ENCODE peak calls at places on chromosomes 12 and 14, in seven cellular contexts. One of them, this sample, is unnamed.

GRCh38 chr12:46110220-46110700 is 119.9 kb upstream of the SCAF11 start:
- DNase-seq in fibroblast of pulmonary artery: no peak
- DNase-seq in kidney epithelial cell: no peak
- DNase-seq in HepG2: no peak
- DNase-seq in MM.1S: no peak
- DNase-seq in PC-3: no peak
- DNase-seq in fibroblast of mammary gland: no peak
- DNase-seq in this sample: no peak

GRCh38 chr12:91741932-91742331 is 403.7 kb downstream of the BTG1 start:
- DNase-seq in kidney epithelial cell: no peak
- DNase-seq in PC-3: no peak
- DNase-seq in HepG2: no peak
- DNase-seq in fibroblast of mammary gland: no peak
- DNase-seq in fibroblast of pulmonary artery: no peak
- DNase-seq in MM.1S: no peak
- DNase-seq in this sample: no peak

GRCh38 chr12:93922583-93923006 is 225.8 kb upstream of the PLXNC1 start:
- DNase-seq in fibroblast of pulmonary artery: no peak
- DNase-seq in fibroblast of mammary gland: no peak
- DNase-seq in PC-3: no peak
- DNase-seq in kidney epithelial cell: no peak
- DNase-seq in MM.1S: no peak
- DNase-seq in HepG2: no peak
- DNase-seq in this sample: no peak

GRCh38 chr12:124004233-124004875 is 31.3 kb downstream of the ZNF664 start:
- DNase-seq in HepG2: no peak
- DNase-seq in fibroblast of mammary gland: no peak
- DNase-seq in MM.1S: no peak
- DNase-seq in PC-3: no peak
- DNase-seq in kidney epithelial cell: no peak
- DNase-seq in fibroblast of pulmonary artery: no peak
- DNase-seq in this sample: no peak

GRCh38 chr14:74921053-74921620 is 1.9 kb downstream of the RPS6KL1 start:
- DNase-seq in kidney epithelial cell: no peak
- DNase-seq in HepG2: no peak
- DNase-seq in PC-3: no peak
- DNase-seq in fibroblast of mammary gland: no peak
- DNase-seq in MM.1S: no peak
- DNase-seq in fibroblast of pulmonary artery: no peak
- DNase-seq in this sample: no peak

GRCh38 chr14:50082784-50083466 is 33.4 kb downstream of the VCPKMT start:
- DNase-seq in fibroblast of mammary gland: peak; percentile 51
- DNase-seq in fibroblast of pulmonary artery: no peak
- DNase-seq in kidney epithelial cell: no peak
- DNase-seq in PC-3: no peak
- DNase-seq in MM.1S: peak; percentile 82
- DNase-seq in HepG2: no peak
- DNase-seq in this sample: no peak

GRCh38 chr14:97177016-97177415 is 379.8 kb downstream of the VRK1 start:
- DNase-seq in PC-3: peak; percentile 81
- DNase-seq in fibroblast of pulmonary artery: no peak
- DNase-seq in HepG2: peak; percentile 18
- DNase-seq in MM.1S: peak; percentile 36
- DNase-seq in kidney epithelial cell: no peak
- DNase-seq in fibroblast of mammary gland: peak; percentile 16
- DNase-seq in this sample: peak; percentile 9

GRCh38 chr14:100105357-100106169 is 40.3 kb downstream of the EVL start:
- DNase-seq in kidney epithelial cell: no peak
- DNase-seq in PC-3: no peak
- DNase-seq in fibroblast of mammary gland: no peak
- DNase-seq in fibroblast of pulmonary artery: no peak
- DNase-seq in HepG2: no peak
- DNase-seq in MM.1S: no peak
- DNase-seq in this sample: no peak

GRCh38 chr12:34033628-34034296 is 11.5 kb downstream of the ALG10 start:
- DNase-seq in PC-3: peak; percentile 59
- DNase-seq in fibroblast of pulmonary artery: peak; percentile 53
- DNase-seq in kidney epithelial cell: no peak
- DNase-seq in fibroblast of mammary gland: peak; percentile 45
- DNase-seq in MM.1S: peak; percentile 46
- DNase-seq in HepG2: peak; percentile 12
- DNase-seq in this sample: peak; percentile 27

GRCh38 chr14:71139058-71139946 is 232.0 kb downstream of the PCNX1 start:
- DNase-seq in PC-3: peak; percentile 80
- DNase-seq in HepG2: peak; percentile 31
- DNase-seq in fibroblast of mammary gland: peak; percentile 59
- DNase-seq in kidney epithelial cell: no peak
- DNase-seq in fibroblast of pulmonary artery: peak; percentile 73
- DNase-seq in MM.1S: peak; percentile 31
- DNase-seq in this sample: peak; percentile 53

GRCh38 chr12:30953946-30954766 is 27.6 kb downstream of the TSPAN11 start:
- DNase-seq in MM.1S: no peak
- DNase-seq in HepG2: peak; percentile 2
- DNase-seq in kidney epithelial cell: no peak
- DNase-seq in PC-3: peak; percentile 4
- DNase-seq in fibroblast of pulmonary artery: no peak
- DNase-seq in fibroblast of mammary gland: no peak
- DNase-seq in this sample: no peak

GRCh38 chr12:110281549-110282342 is 699 bp downstream of the ATP2A2 start:
- DNase-seq in HepG2: no peak
- DNase-seq in kidney epithelial cell: no peak
- DNase-seq in fibroblast of pulmonary artery: peak; percentile 49
- DNase-seq in fibroblast of mammary gland: peak; percentile 65
- DNase-seq in MM.1S: peak; percentile 50
- DNase-seq in PC-3: peak; percentile 58
- DNase-seq in this sample: peak; percentile 74

DNA sequence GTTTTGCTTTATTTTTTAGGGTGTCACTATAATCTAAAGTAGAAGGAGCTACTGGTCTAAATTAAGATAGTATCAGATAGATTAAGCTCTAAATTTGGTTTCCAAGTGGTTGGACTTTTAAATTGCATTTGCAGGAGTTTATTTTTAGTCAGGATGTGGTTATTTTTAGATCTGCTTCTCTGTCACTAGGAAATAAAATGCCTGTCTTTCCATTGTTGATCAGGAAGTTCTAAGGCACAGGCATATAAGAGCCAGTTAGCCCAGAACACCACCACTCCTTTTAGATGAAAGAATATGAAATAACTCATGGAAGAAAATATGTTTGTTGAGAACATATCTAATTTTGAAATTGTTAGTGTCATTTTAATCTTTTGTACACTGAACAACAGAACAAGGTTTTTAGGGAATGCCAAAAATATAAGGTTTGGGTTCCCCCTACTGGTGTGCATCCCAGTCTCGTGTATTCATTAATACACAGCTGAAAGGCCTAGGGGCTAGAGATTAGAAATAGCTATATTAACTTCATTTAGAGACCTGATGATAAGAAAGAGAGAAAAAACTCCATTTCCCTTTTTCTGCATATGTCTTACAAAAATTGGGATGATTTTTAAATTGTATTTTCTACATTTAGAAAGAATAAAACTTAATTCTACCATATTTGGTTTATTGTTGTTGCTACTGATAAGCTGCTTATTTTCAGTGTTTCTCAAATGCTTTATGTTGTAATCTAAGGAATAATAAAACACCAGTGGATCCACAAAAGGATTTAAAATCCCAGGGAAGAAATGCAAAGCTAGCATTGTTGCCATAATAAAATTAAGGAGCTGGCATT is 67.2 kb downstream of the RIC8B start:
- DNase-seq in PC-3: peak; percentile 71
- DNase-seq in kidney epithelial cell: no peak
- DNase-seq in fibroblast of mammary gland: peak; percentile 61
- DNase-seq in HepG2: peak; percentile 30
- DNase-seq in fibroblast of pulmonary artery: peak; percentile 72
- DNase-seq in MM.1S: peak; percentile 42
- DNase-seq in this sample: peak; percentile 46
- H3K4me3 ChIP-seq in PC-3: no peak overlapping the region
- H3K4me3 ChIP-seq in kidney epithelial cell: no peak overlapping the region
- H3K4me3 ChIP-seq in fibroblast of mammary gland: no peak overlapping the region
- H3K4me3 ChIP-seq in HepG2: no peak overlapping the region
- H3K4me3 ChIP-seq in fibroblast of pulmonary artery: no peak overlapping the region
- H3K4me3 ChIP-seq in MM.1S: no peak overlapping the region
- H3K4me3 ChIP-seq in this sample: no peak overlapping the region

GRCh38 chr12:116532986-116533342 is 26.2 kb upstream of the MAP1LC3B2 start:
- DNase-seq in fibroblast of pulmonary artery: no peak
- DNase-seq in MM.1S: no peak
- DNase-seq in HepG2: no peak
- DNase-seq in fibroblast of mammary gland: peak; percentile 15
- DNase-seq in kidney epithelial cell: no peak
- DNase-seq in PC-3: no peak
- DNase-seq in this sample: no peak

GRCh38 chr12:116529686-116530085 is 29.5 kb upstream of the MAP1LC3B2 start:
- DNase-seq in HepG2: no peak
- DNase-seq in PC-3: no peak
- DNase-seq in kidney epithelial cell: no peak
- DNase-seq in MM.1S: no peak
- DNase-seq in fibroblast of mammary gland: peak; percentile 35
- DNase-seq in fibroblast of pulmonary artery: no peak
- DNase-seq in this sample: peak; percentile 65

GRCh38 chr12:116534341-116535121 is 24.6 kb upstream of the MAP1LC3B2 start:
- DNase-seq in fibroblast of mammary gland: peak; percentile 23
- DNase-seq in fibroblast of pulmonary artery: no peak
- DNase-seq in MM.1S: no peak
- DNase-seq in PC-3: peak; percentile 38
- DNase-seq in kidney epithelial cell: no peak
- DNase-seq in HepG2: no peak
- DNase-seq in this sample: no peak

GRCh38 chr12:116533343-116534248 is 25.6 kb upstream of the MAP1LC3B2 start:
- DNase-seq in MM.1S: peak; percentile 57
- DNase-seq in fibroblast of pulmonary artery: peak; percentile 74
- DNase-seq in HepG2: no peak
- DNase-seq in fibroblast of mammary gland: peak; percentile 80
- DNase-seq in PC-3: peak; percentile 81
- DNase-seq in kidney epithelial cell: no peak
- DNase-seq in this sample: peak; percentile 74

GRCh38 chr12:116532428-116532827 is 26.8 kb upstream of the MAP1LC3B2 start:
- DNase-seq in kidney epithelial cell: no peak
- DNase-seq in HepG2: no peak
- DNase-seq in PC-3: no peak
- DNase-seq in fibroblast of mammary gland: no peak
- DNase-seq in fibroblast of pulmonary artery: no peak
- DNase-seq in MM.1S: no peak
- DNase-seq in this sample: no peak
- TF ChIP-seq CTCF in kidney epithelial cell: no peak
- TF ChIP-seq CTCF in HepG2: no peak
- TF ChIP-seq CTCF in PC-3: no peak
- TF ChIP-seq CTCF in fibroblast of mammary gland: no peak
- TF ChIP-seq CTCF in fibroblast of pulmonary artery: no peak
- TF ChIP-seq CTCF in MM.1S: no peak
- TF ChIP-seq CTCF in this sample: no peak

GRCh38 chr12:70919161-70919560 is 1.4 kb downstream of the PTPRR start:
- DNase-seq in fibroblast of mammary gland: no peak
- DNase-seq in HepG2: no peak
- DNase-seq in kidney epithelial cell: no peak
- DNase-seq in PC-3: no peak
- DNase-seq in fibroblast of pulmonary artery: no peak
- DNase-seq in MM.1S: no peak
- DNase-seq in this sample: no peak

GRCh38 chr12:70918321-70918720 is 2.2 kb downstream of the PTPRR start:
- DNase-seq in fibroblast of pulmonary artery: no peak
- DNase-seq in fibroblast of mammary gland: no peak
- DNase-seq in HepG2: no peak
- DNase-seq in MM.1S: no peak
- DNase-seq in PC-3: no peak
- DNase-seq in kidney epithelial cell: no peak
- DNase-seq in this sample: no peak

GRCh38 chr12:70920891-70921290 is 353 bp upstream of the PTPRR start:
- DNase-seq in MM.1S: no peak
- DNase-seq in kidney epithelial cell: no peak
- DNase-seq in fibroblast of mammary gland: no peak
- DNase-seq in HepG2: no peak
- DNase-seq in fibroblast of pulmonary artery: no peak
- DNase-seq in PC-3: no peak
- DNase-seq in this sample: no peak

GRCh38 chr12:70919597-70920035 is 922 bp downstream of the PTPRR start:
- DNase-seq in fibroblast of mammary gland: peak; percentile 28
- DNase-seq in MM.1S: no peak
- DNase-seq in kidney epithelial cell: no peak
- DNase-seq in HepG2: no peak
- DNase-seq in fibroblast of pulmonary artery: peak; percentile 34
- DNase-seq in PC-3: no peak
- DNase-seq in this sample: peak; percentile 3

GRCh38 chr12:70920251-70920851 is at the start of gene PTPRR:
- DNase-seq in fibroblast of mammary gland: no peak
- DNase-seq in PC-3: no peak
- DNase-seq in HepG2: no peak
- DNase-seq in fibroblast of pulmonary artery: no peak
- DNase-seq in kidney epithelial cell: no peak
- DNase-seq in MM.1S: no peak
- DNase-seq in this sample: no peak
- H3K4me3 ChIP-seq in fibroblast of mammary gland: no peak within 1 kb of the TSS
- H3K4me3 ChIP-seq in PC-3: no peak within 1 kb of the TSS
- H3K4me3 ChIP-seq in HepG2: no peak within 1 kb of the TSS
- H3K4me3 ChIP-seq in fibroblast of pulmonary artery: no peak within 1 kb of the TSS
- H3K4me3 ChIP-seq in kidney epithelial cell: no peak within 1 kb of the TSS
- H3K4me3 ChIP-seq in MM.1S: no peak within 1 kb of the TSS
- H3K4me3 ChIP-seq in this sample: no peak within 1 kb of the TSS

DNA sequence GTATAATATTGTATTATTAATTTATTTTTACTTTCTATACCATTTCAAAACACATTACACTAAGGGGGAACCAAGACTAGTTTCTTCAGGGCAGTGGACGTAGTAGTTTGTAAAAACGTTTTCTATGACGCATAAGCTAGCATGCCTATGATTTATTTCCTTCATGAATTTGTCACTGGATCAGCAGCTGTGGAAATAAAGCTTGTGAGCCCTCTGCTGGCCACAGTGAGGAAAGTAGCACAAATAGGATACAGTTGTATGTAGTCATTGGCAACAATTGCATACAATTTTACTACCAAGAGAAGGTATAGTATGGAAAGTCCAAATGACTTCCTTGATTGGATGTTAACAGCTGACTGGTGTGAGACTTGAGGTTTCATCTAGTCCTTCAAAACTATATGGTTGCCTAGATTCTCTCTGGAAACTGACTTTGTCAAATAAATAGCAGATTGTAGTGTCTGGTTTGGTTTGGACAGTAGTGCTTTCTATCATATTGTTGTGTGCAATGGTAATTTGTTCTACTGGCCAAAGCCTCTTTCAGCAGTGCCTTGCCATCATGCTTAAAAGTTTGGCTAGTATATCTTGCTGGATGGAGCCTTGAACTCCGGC is 24.3 kb upstream of the PLEKHD1 start:
- DNase-seq in fibroblast of pulmonary artery: peak; percentile 94
- DNase-seq in MM.1S: peak; percentile 33
- DNase-seq in kidney epithelial cell: peak; percentile 48
- DNase-seq in fibroblast of mammary gland: peak; percentile 94
- DNase-seq in HepG2: peak; percentile 73
- DNase-seq in PC-3: peak; percentile 91
- DNase-seq in this sample: peak; percentile 85
- TF ChIP-seq CTCF in fibroblast of pulmonary artery: peak; percentile 90
- TF ChIP-seq CTCF in MM.1S: peak; percentile 57
- TF ChIP-seq CTCF in kidney epithelial cell: peak; percentile 77
- TF ChIP-seq CTCF in fibroblast of mammary gland: peak; percentile 85
- TF ChIP-seq CTCF in HepG2: peak; percentile 79
- TF ChIP-seq CTCF in PC-3: peak; percentile 94
- TF ChIP-seq CTCF in this sample: peak; percentile 88

GRCh38 chr12:95810411-95810810 is 19.8 kb upstream of the NTN4 start:
- DNase-seq in fibroblast of pulmonary artery: no peak
- DNase-seq in HepG2: no peak
- DNase-seq in MM.1S: no peak
- DNase-seq in PC-3: peak; percentile 33
- DNase-seq in kidney epithelial cell: no peak
- DNase-seq in fibroblast of mammary gland: no peak
- DNase-seq in this sample: no peak
- H3K4me3 ChIP-seq in fibroblast of pulmonary artery: no peak overlapping the region
- H3K4me3 ChIP-seq in HepG2: no peak overlapping the region
- H3K4me3 ChIP-seq in MM.1S: no peak overlapping the region
- H3K4me3 ChIP-seq in PC-3: no peak overlapping the region
- H3K4me3 ChIP-seq in kidney epithelial cell: no peak overlapping the region
- H3K4me3 ChIP-seq in fibroblast of mammary gland: no peak overlapping the region
- H3K4me3 ChIP-seq in this sample: no peak overlapping the region

GRCh38 chr14:73231874-73232851 is 5.1 kb upstream of the PAPLN start:
- DNase-seq in fibroblast of mammary gland: no peak
- DNase-seq in kidney epithelial cell: no peak
- DNase-seq in PC-3: peak; percentile 27
- DNase-seq in HepG2: peak; percentile 69
- DNase-seq in MM.1S: no peak
- DNase-seq in fibroblast of pulmonary artery: no peak
- DNase-seq in this sample: no peak
- TF ChIP-seq CTCF in fibroblast of mammary gland: peak; percentile 16
- TF ChIP-seq CTCF in kidney epithelial cell: peak; percentile 40
- TF ChIP-seq CTCF in PC-3: peak; percentile 68
- TF ChIP-seq CTCF in HepG2: peak; percentile 93
- TF ChIP-seq CTCF in MM.1S: no peak
- TF ChIP-seq CTCF in fibroblast of pulmonary artery: peak; percentile 38
- TF ChIP-seq CTCF in this sample: peak; percentile 11

This sample was measured in AG10803.